ENCODE peak calls at places on chromosomes 5 and 9, in eight cellular contexts. One of them, this sample, is unnamed.

GRCh38 chr5:180423133-180423532 is 70.0 kb upstream of the GFPT2 start:
- DNase-seq in IMR-90: no peak
- DNase-seq in nephron progenitor cell: no peak
- DNase-seq in neural progenitor cell: no peak
- DNase-seq in GM06990: no peak
- DNase-seq in A673: no peak
- DNase-seq in MM.1S: no peak
- DNase-seq in fibroblast of the aortic adventitia: no peak
- DNase-seq in this sample: no peak

GRCh38 chr9:1726993-1727759 is 288.0 kb upstream of the SMARCA2 start:
- DNase-seq in A673: peak
- DNase-seq in IMR-90: no peak
- DNase-seq in GM06990: no peak
- DNase-seq in neural progenitor cell: peak
- DNase-seq in nephron progenitor cell: no peak
- DNase-seq in MM.1S: peak
- DNase-seq in fibroblast of the aortic adventitia: no peak
- DNase-seq in this sample: peak

GRCh38 chr9:26833792-26834191 is 58.8 kb downstream of the CAAP1 start:
- DNase-seq in A673: peak
- DNase-seq in GM06990: no peak
- DNase-seq in fibroblast of the aortic adventitia: no peak
- DNase-seq in nephron progenitor cell: peak
- DNase-seq in neural progenitor cell: no peak
- DNase-seq in MM.1S: no peak
- DNase-seq in IMR-90: no peak
- DNase-seq in this sample: no peak

GRCh38 chr5:66710557-66710956 is 114.4 kb downstream of the MAST4 start:
- DNase-seq in fibroblast of the aortic adventitia: peak
- DNase-seq in MM.1S: no peak
- DNase-seq in GM06990: no peak
- DNase-seq in A673: peak
- DNase-seq in IMR-90: peak
- DNase-seq in neural progenitor cell: no peak
- DNase-seq in nephron progenitor cell: no peak
- DNase-seq in this sample: no peak

GRCh38 chr5:93407470-93407869 is 173.5 kb downstream of the NR2F1-AS1 start:
- DNase-seq in MM.1S: no peak
- DNase-seq in fibroblast of the aortic adventitia: no peak
- DNase-seq in IMR-90: no peak
- DNase-seq in GM06990: no peak
- DNase-seq in neural progenitor cell: peak
- DNase-seq in nephron progenitor cell: no peak
- DNase-seq in A673: no peak
- DNase-seq in this sample: no peak

GRCh38 chr5:180669661-180670060 is 20.3 kb upstream of the FLT4 start:
- DNase-seq in fibroblast of the aortic adventitia: no peak
- DNase-seq in GM06990: no peak
- DNase-seq in A673: no peak
- DNase-seq in MM.1S: no peak
- DNase-seq in IMR-90: no peak
- DNase-seq in nephron progenitor cell: no peak
- DNase-seq in neural progenitor cell: no peak
- DNase-seq in this sample: no peak

GRCh38 chr5:75324791-75325190 is 12.2 kb upstream of the HMGCR start:
- DNase-seq in IMR-90: no peak
- DNase-seq in GM06990: no peak
- DNase-seq in fibroblast of the aortic adventitia: no peak
- DNase-seq in neural progenitor cell: no peak
- DNase-seq in A673: no peak
- DNase-seq in MM.1S: no peak
- DNase-seq in nephron progenitor cell: no peak
- DNase-seq in this sample: no peak

GRCh38 chr5:131671409-131671808 is 36.4 kb upstream of the RAPGEF6 start:
- DNase-seq in IMR-90: no peak
- DNase-seq in nephron progenitor cell: no peak
- DNase-seq in fibroblast of the aortic adventitia: no peak
- DNase-seq in A673: no peak
- DNase-seq in neural progenitor cell: no peak
- DNase-seq in GM06990: no peak
- DNase-seq in MM.1S: no peak
- DNase-seq in this sample: no peak

GRCh38 chr5:33939863-33940262 is 3.7 kb downstream of the RXFP3 start:
- DNase-seq in IMR-90: peak
- DNase-seq in GM06990: no peak
- DNase-seq in MM.1S: no peak
- DNase-seq in neural progenitor cell: no peak
- DNase-seq in nephron progenitor cell: no peak
- DNase-seq in A673: no peak
- DNase-seq in fibroblast of the aortic adventitia: peak
- DNase-seq in this sample: no peak

GRCh38 chr9:114055061-114055460 is 23.0 kb downstream of the AMBP start:
- DNase-seq in fibroblast of the aortic adventitia: no peak
- DNase-seq in IMR-90: no peak
- DNase-seq in A673: no peak
- DNase-seq in neural progenitor cell: no peak
- DNase-seq in GM06990: no peak
- DNase-seq in MM.1S: no peak
- DNase-seq in nephron progenitor cell: no peak
- DNase-seq in this sample: no peak

GRCh38 chr9:9341203-9341602 is 1271.6 kb downstream of the PTPRD start:
- DNase-seq in MM.1S: no peak
- DNase-seq in neural progenitor cell: peak
- DNase-seq in GM06990: no peak
- DNase-seq in IMR-90: no peak
- DNase-seq in fibroblast of the aortic adventitia: no peak
- DNase-seq in nephron progenitor cell: no peak
- DNase-seq in A673: no peak
- DNase-seq in this sample: no peak

GRCh38 chr9:121883281-121884056 is 209.6 kb downstream of the TTLL11 start:
- DNase-seq in neural progenitor cell: no peak
- DNase-seq in fibroblast of the aortic adventitia: peak
- DNase-seq in MM.1S: no peak
- DNase-seq in GM06990: no peak
- DNase-seq in nephron progenitor cell: no peak
- DNase-seq in IMR-90: peak
- DNase-seq in A673: no peak
- DNase-seq in this sample: no peak

GRCh38 chr5:99061711-99062110 is 132.9 kb upstream of the CHD1 start:
- DNase-seq in IMR-90: peak
- DNase-seq in MM.1S: no peak
- DNase-seq in A673: no peak
- DNase-seq in GM06990: no peak
- DNase-seq in fibroblast of the aortic adventitia: peak
- DNase-seq in neural progenitor cell: no peak
- DNase-seq in nephron progenitor cell: no peak
- DNase-seq in this sample: no peak

GRCh38 chr5:16427572-16427971 is 38.0 kb downstream of the ZNF622 start:
- DNase-seq in nephron progenitor cell: peak
- DNase-seq in MM.1S: no peak
- DNase-seq in GM06990: no peak
- DNase-seq in IMR-90: no peak
- DNase-seq in A673: peak
- DNase-seq in fibroblast of the aortic adventitia: no peak
- DNase-seq in neural progenitor cell: peak
- DNase-seq in this sample: no peak

GRCh38 chr9:21856301-21857094 is 54.1 kb downstream of the MTAP start:
- DNase-seq in IMR-90: peak
- DNase-seq in fibroblast of the aortic adventitia: peak
- DNase-seq in nephron progenitor cell: no peak
- DNase-seq in GM06990: no peak
- DNase-seq in A673: no peak
- DNase-seq in neural progenitor cell: no peak
- DNase-seq in MM.1S: no peak
- DNase-seq in this sample: no peak

GRCh38 chr5:154072782-154073171 is 34.0 kb downstream of the MFAP3 start:
- DNase-seq in GM06990: no peak
- DNase-seq in MM.1S: no peak
- DNase-seq in A673: no peak
- DNase-seq in neural progenitor cell: peak
- DNase-seq in IMR-90: no peak
- DNase-seq in nephron progenitor cell: no peak
- DNase-seq in fibroblast of the aortic adventitia: no peak
- DNase-seq in this sample: no peak

GRCh38 chr5:122996102-122996501 is 40.4 kb downstream of the PPIC start:
- DNase-seq in nephron progenitor cell: no peak
- DNase-seq in fibroblast of the aortic adventitia: no peak
- DNase-seq in IMR-90: no peak
- DNase-seq in A673: no peak
- DNase-seq in GM06990: no peak
- DNase-seq in MM.1S: no peak
- DNase-seq in neural progenitor cell: no peak
- DNase-seq in this sample: no peak

GRCh38 chr5:176788931-176789872 is 21.2 kb upstream of the UNC5A start:
- DNase-seq in GM06990: no peak
- DNase-seq in fibroblast of the aortic adventitia: no peak
- DNase-seq in neural progenitor cell: peak
- DNase-seq in A673: no peak
- DNase-seq in IMR-90: no peak
- DNase-seq in MM.1S: no peak
- DNase-seq in nephron progenitor cell: no peak
- DNase-seq in this sample: no peak

GRCh38 chr9:111622626-111623025 is 8.5 kb upstream of the DNAJC25 start:
- DNase-seq in neural progenitor cell: no peak
- DNase-seq in GM06990: no peak
- DNase-seq in fibroblast of the aortic adventitia: peak
- DNase-seq in nephron progenitor cell: no peak
- DNase-seq in IMR-90: peak
- DNase-seq in MM.1S: no peak
- DNase-seq in A673: peak
- DNase-seq in this sample: no peak

GRCh38 chr5:36214434-36214833 is 27.3 kb downstream of the NADK2 start:
- DNase-seq in A673: no peak
- DNase-seq in nephron progenitor cell: no peak
- DNase-seq in IMR-90: no peak
- DNase-seq in fibroblast of the aortic adventitia: no peak
- DNase-seq in neural progenitor cell: no peak
- DNase-seq in MM.1S: no peak
- DNase-seq in GM06990: no peak
- DNase-seq in this sample: no peak
- TF ChIP-seq CTCF in A673: no peak
- TF ChIP-seq CTCF in nephron progenitor cell: no peak
- TF ChIP-seq CTCF in IMR-90: peak
- TF ChIP-seq CTCF in fibroblast of the aortic adventitia: no peak
- TF ChIP-seq CTCF in neural progenitor cell: peak
- TF ChIP-seq CTCF in MM.1S: peak
- TF ChIP-seq CTCF in GM06990: peak
- TF ChIP-seq CTCF in this sample: no peak

DNA sequence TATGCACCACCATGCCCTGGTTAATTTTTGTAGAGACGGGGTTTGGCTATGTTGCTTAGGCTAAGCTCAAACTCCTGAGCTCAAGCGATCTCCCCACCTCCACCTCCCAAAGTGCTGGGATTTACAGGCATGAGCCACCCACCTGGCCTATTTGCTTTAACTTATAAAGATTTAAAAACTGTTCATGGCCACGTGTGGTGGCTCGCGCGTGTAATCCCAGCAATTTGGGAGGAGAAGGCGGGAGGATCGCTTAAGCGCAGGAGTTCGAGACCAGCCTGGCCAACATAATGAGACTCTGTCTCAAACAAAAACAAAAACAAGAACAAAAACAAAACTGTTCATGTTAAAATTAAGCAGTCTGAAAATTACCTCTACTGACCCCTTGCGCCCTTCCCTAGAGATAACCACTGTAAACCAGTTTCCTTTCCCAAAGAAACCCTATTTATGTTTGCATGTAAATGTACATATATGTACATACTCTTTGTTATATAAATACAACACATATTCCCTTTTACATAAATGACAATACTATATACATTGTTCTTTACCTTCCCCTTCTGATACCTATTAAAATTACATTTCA is 1.5 kb downstream of the AK6 start:
- DNase-seq in neural progenitor cell: no peak
- DNase-seq in GM06990: no peak
- DNase-seq in nephron progenitor cell: no peak
- DNase-seq in fibroblast of the aortic adventitia: no peak
- DNase-seq in MM.1S: no peak
- DNase-seq in A673: no peak
- DNase-seq in IMR-90: no peak
- DNase-seq in this sample: no peak
- TF ChIP-seq CTCF in neural progenitor cell: no peak
- TF ChIP-seq CTCF in GM06990: peak
- TF ChIP-seq CTCF in nephron progenitor cell: no peak
- TF ChIP-seq CTCF in fibroblast of the aortic adventitia: no peak
- TF ChIP-seq CTCF in MM.1S: no peak
- TF ChIP-seq CTCF in A673: no peak
- TF ChIP-seq CTCF in IMR-90: no peak
- TF ChIP-seq CTCF in this sample: no peak

GRCh38 chr9:133397370-133397769 is 20.4 kb downstream of the REXO4 start:
- DNase-seq in GM06990: no peak
- DNase-seq in nephron progenitor cell: no peak
- DNase-seq in IMR-90: no peak
- DNase-seq in fibroblast of the aortic adventitia: no peak
- DNase-seq in A673: no peak
- DNase-seq in MM.1S: no peak
- DNase-seq in neural progenitor cell: no peak
- DNase-seq in this sample: no peak

GRCh38 chr9:133393399-133393798 is 17.2 kb downstream of the STKLD1 start:
- DNase-seq in GM06990: no peak
- DNase-seq in neural progenitor cell: no peak
- DNase-seq in IMR-90: no peak
- DNase-seq in A673: no peak
- DNase-seq in nephron progenitor cell: no peak
- DNase-seq in MM.1S: no peak
- DNase-seq in fibroblast of the aortic adventitia: no peak
- DNase-seq in this sample: no peak

GRCh38 chr9:133397895-133398294 is 19.9 kb downstream of the REXO4 start:
- DNase-seq in GM06990: no peak
- DNase-seq in IMR-90: no peak
- DNase-seq in nephron progenitor cell: no peak
- DNase-seq in A673: no peak
- DNase-seq in fibroblast of the aortic adventitia: no peak
- DNase-seq in neural progenitor cell: no peak
- DNase-seq in MM.1S: no peak
- DNase-seq in this sample: no peak

GRCh38 chr9:133396952-133397351 is 20.8 kb downstream of the STKLD1 start:
- DNase-seq in nephron progenitor cell: peak
- DNase-seq in IMR-90: no peak
- DNase-seq in neural progenitor cell: peak
- DNase-seq in fibroblast of the aortic adventitia: no peak
- DNase-seq in MM.1S: no peak
- DNase-seq in GM06990: no peak
- DNase-seq in A673: no peak
- DNase-seq in this sample: peak

GRCh38 chr9:133394687-133395271 is 18.6 kb downstream of the STKLD1 start:
- DNase-seq in GM06990: no peak
- DNase-seq in A673: no peak
- DNase-seq in fibroblast of the aortic adventitia: no peak
- DNase-seq in MM.1S: no peak
- DNase-seq in nephron progenitor cell: no peak
- DNase-seq in neural progenitor cell: no peak
- DNase-seq in IMR-90: no peak
- DNase-seq in this sample: no peak
- TF ChIP-seq CTCF in GM06990: no peak
- TF ChIP-seq CTCF in A673: no peak
- TF ChIP-seq CTCF in fibroblast of the aortic adventitia: no peak
- TF ChIP-seq CTCF in MM.1S: no peak
- TF ChIP-seq CTCF in nephron progenitor cell: no peak
- TF ChIP-seq CTCF in neural progenitor cell: no peak
- TF ChIP-seq CTCF in IMR-90: no peak
- TF ChIP-seq CTCF in this sample: no peak

GRCh38 chr9:614421-614820 is 227.1 kb upstream of the DMRT1 start:
- DNase-seq in A673: no peak
- DNase-seq in IMR-90: no peak
- DNase-seq in nephron progenitor cell: no peak
- DNase-seq in fibroblast of the aortic adventitia: no peak
- DNase-seq in neural progenitor cell: no peak
- DNase-seq in GM06990: no peak
- DNase-seq in MM.1S: no peak
- DNase-seq in this sample: no peak
- TF ChIP-seq CTCF in A673: no peak
- TF ChIP-seq CTCF in IMR-90: no peak
- TF ChIP-seq CTCF in nephron progenitor cell: no peak
- TF ChIP-seq CTCF in fibroblast of the aortic adventitia: no peak
- TF ChIP-seq CTCF in neural progenitor cell: no peak
- TF ChIP-seq CTCF in GM06990: no peak
- TF ChIP-seq CTCF in MM.1S: no peak
- TF ChIP-seq CTCF in this sample: no peak